ENCODE peak calls at places on chromosomes 3 and 15, in nine cellular contexts. M is dorsolateral prefrontal cortex; P is T-helper 17 cell; I is HL-60; K is mesenchymal stem cell; D is NCI-H510A treated with DMSO at 0.1 percent for 48 hours; U is H4; J is non-pigmented ciliary epithelial cell; V is activated CD4-positive, CD25-positive, alpha-beta regulatory T cell treated with anti-CD3 and anti-CD28 coated beads, Interleukin-2, amount 50 U/mL, for 16 hours. C is an unnamed sample.
A peak's percentile ranks its signal among the peaks of the same experiment; 100 is the strongest.

GRCh38 chr3:102179321-102180290 is 255.2 kb upstream of the ZPLD1 start:
- DNase-seq in M (no peak), P (no peak), I (no peak), K (peak; percentile 77), D (no peak), U (no peak), J (no peak), V (no peak), C (peak; percentile 24)

GRCh38 chr3:35137612-35138011 is 501.7 kb upstream of the ARPP21 start:
- DNase-seq in M (no peak), P (no peak), I (no peak), K (no peak), D (no peak), U (no peak), J (no peak), V (no peak), C (no peak)

GRCh38 chr15:35019401-35020327 is 31.6 kb upstream of the ZNF770 start:
- DNase-seq in M (no peak), P (no peak), I (no peak), K (peak; percentile 51), D (no peak), U (peak; percentile 51), J (no peak), V (no peak), C (no peak)

GRCh38 chr3:186057594-186057993 is 51.3 kb downstream of the ETV5 start:
- DNase-seq in M (no peak), P (no peak), I (peak; percentile 10), K (peak; percentile 73), D (no peak), U (peak; percentile 42), J (peak; percentile 88), V (no peak), C (no peak)

GRCh38 chr3:14540821-14541385 is 761 bp upstream of the GRIP2 start:
- DNase-seq in M (no peak), P (no peak), I (no peak), K (no peak), D (no peak), U (no peak), J (no peak), V (no peak), C (no peak)

GRCh38 chr15:62067448-62068044 is 769 bp downstream of the C2CD4A start:
- DNase-seq in M (peak; percentile 52), P (peak; percentile 19), I (no peak), K (peak; percentile 30), D (peak; percentile 43), U (no peak), J (no peak), V (no peak), C (no peak)

GRCh38 chr3:123140591-123140990 is 61.2 kb upstream of the SEC22A start:
- DNase-seq in M (no peak), P (no peak), I (no peak), K (no peak), D (no peak), U (no peak), J (no peak), V (no peak), C (no peak)

GRCh38 chr3:164791263-164791662 is 287.0 kb downstream of the SI start:
- DNase-seq in M (no peak), P (no peak), I (no peak), K (no peak), D (peak; percentile 15), U (no peak), J (no peak), V (no peak), C (no peak)

GRCh38 chr15:58361291-58361759 is 70.5 kb upstream of the LIPC start:
- DNase-seq in M (no peak), P (no peak), I (peak; percentile 62), K (peak; percentile 98), D (no peak), U (peak; percentile 83), J (peak; percentile 68), V (no peak), C (no peak)

GRCh38 chr3:141152801-141153678 is 78.6 kb upstream of the PXYLP1 start:
- DNase-seq in M (no peak), P (no peak), I (no peak), K (no peak), D (no peak), U (no peak), J (no peak), V (no peak), C (no peak)

GRCh38 chr3:40780801-40781406 is 256.1 kb downstream of the ZNF621 start:
- DNase-seq in M (no peak), P (no peak), I (no peak), K (no peak), D (no peak), U (no peak), J (no peak), V (no peak), C (no peak)

GRCh38 chr15:33145447-33145846 is 49.1 kb downstream of the FMN1 start:
- DNase-seq in M (no peak), P (no peak), I (no peak), K (no peak), D (peak; percentile 60), U (no peak), J (no peak), V (no peak), C (no peak)

GRCh38 chr3:128430276-128430675 is 36.4 kb downstream of the DNAJB8 start:
- DNase-seq in M (no peak), P (no peak), I (no peak), K (no peak), D (no peak), U (no peak), J (no peak), V (no peak), C (no peak)

GRCh38 chr3:138118863-138119766 is 3.7 kb upstream of the DZIP1L start:
- DNase-seq in M (peak; percentile 74), P (peak; percentile 26), I (peak; percentile 62), K (peak; percentile 79), D (peak; percentile 56), U (peak; percentile 78), J (no peak), V (no peak), C (peak; percentile 25)

GRCh38 chr3:72892870-72893269 is 5.0 kb downstream of the GXYLT2 start:
- DNase-seq in M (no peak), P (no peak), I (peak; percentile 23), K (no peak), D (no peak), U (no peak), J (no peak), V (no peak), C (no peak)

GRCh38 chr3:131775660-131776059 is 259.2 kb downstream of the CPNE4 start:
- DNase-seq in M (no peak), P (no peak), I (no peak), K (no peak), D (no peak), U (no peak), J (no peak), V (no peak), C (no peak)

GRCh38 chr3:107753988-107754387 is 231.2 kb downstream of the BBX start:
- DNase-seq in M (no peak), P (no peak), I (no peak), K (no peak), D (no peak), U (no peak), J (no peak), V (no peak), C (no peak)

GRCh38 chr15:39124155-39124924 is 456.5 kb upstream of the THBS1 start:
- DNase-seq in M (no peak), P (no peak), I (no peak), K (no peak), D (no peak), U (no peak), J (no peak), V (no peak), C (no peak)

GRCh38 chr3:69435274-69436262 is 49.7 kb upstream of the FRMD4B start:
- DNase-seq in M (no peak), P (no peak), I (no peak), K (no peak), D (no peak), U (no peak), J (no peak), V (no peak), C (no peak)

GRCh38 chr15:65655457-65655856 is 33.7 kb downstream of the SLC24A1 start:
- DNase-seq in M (no peak), P (no peak), I (no peak), K (no peak), D (no peak), U (no peak), J (no peak), V (no peak), C (no peak)

GRCh38 chr3:31699309-31699953 is 166.7 kb downstream of the STT3B start:
- DNase-seq in M (no peak), P (no peak), I (peak; percentile 14), K (no peak), D (no peak), U (no peak), J (no peak), V (no peak), C (no peak)

GRCh38 chr15:78837131-78837530 is 25.9 kb upstream of the ADAMTS7 start:
- DNase-seq in M (no peak), P (no peak), I (no peak), K (no peak), D (no peak), U (no peak), J (no peak), V (no peak), C (no peak)

GRCh38 chr3:192812736-192813383 is 85.5 kb upstream of the FGF12 start:
- DNase-seq in M (no peak), P (no peak), I (peak; percentile 27), K (peak; percentile 78), D (peak; percentile 73), U (peak; percentile 59), J (peak; percentile 57), V (no peak), C (no peak)

GRCh38 chr15:55357774-55358173 is 38.8 kb downstream of the PIGB start:
- DNase-seq in M (no peak), P (no peak), I (no peak), K (peak; percentile 54), D (no peak), U (peak; percentile 23), J (peak; percentile 60), V (no peak), C (no peak)